ENCODE peak calls at places on chromosomes 11 and 22, in eight cellular contexts. One of them, this sample, is unnamed.

GRCh38 chr11:105786766-105787165 is 176.9 kb downstream of the GRIA4 start:
- DNase-seq in GDM1: no peak
- DNase-seq in brain microvascular endothelial cell: no peak
- DNase-seq in pancreas: no peak
- DNase-seq in astrocyte of the spinal cord: no peak
- DNase-seq in T-helper 9 cell: no peak
- DNase-seq in A549: no peak
- DNase-seq in LoVo: no peak
- DNase-seq in this sample: no peak

GRCh38 chr11:128148208-128148607 is 439.1 kb downstream of the ETS1 start:
- DNase-seq in GDM1: no peak
- DNase-seq in brain microvascular endothelial cell: no peak
- DNase-seq in pancreas: no peak
- DNase-seq in astrocyte of the spinal cord: no peak
- DNase-seq in T-helper 9 cell: no peak
- DNase-seq in A549: no peak
- DNase-seq in LoVo: no peak
- DNase-seq in this sample: no peak

GRCh38 chr22:45319319-45319675 is 9.6 kb downstream of the FAM118A start:
- DNase-seq in GDM1: no peak
- DNase-seq in brain microvascular endothelial cell: peak; percentile 41
- DNase-seq in pancreas: no peak
- DNase-seq in astrocyte of the spinal cord: peak; percentile 61
- DNase-seq in T-helper 9 cell: peak; percentile 10
- DNase-seq in A549: no peak
- DNase-seq in LoVo: no peak
- DNase-seq in this sample: no peak

GRCh38 chr11:96207459-96208449 is 135.2 kb downstream of the MAML2 start:
- DNase-seq in GDM1: peak; percentile 26
- DNase-seq in brain microvascular endothelial cell: no peak
- DNase-seq in pancreas: no peak
- DNase-seq in astrocyte of the spinal cord: no peak
- DNase-seq in T-helper 9 cell: no peak
- DNase-seq in A549: no peak
- DNase-seq in LoVo: peak; percentile 73
- DNase-seq in this sample: no peak

GRCh38 chr11:110762596-110762995 is 50.4 kb upstream of the ARHGAP20 start:
- DNase-seq in GDM1: no peak
- DNase-seq in brain microvascular endothelial cell: no peak
- DNase-seq in pancreas: no peak
- DNase-seq in astrocyte of the spinal cord: peak; percentile 20
- DNase-seq in T-helper 9 cell: no peak
- DNase-seq in A549: no peak
- DNase-seq in LoVo: no peak
- DNase-seq in this sample: no peak

GRCh38 chr22:22091400-22091878 is 108.9 kb upstream of the TOP3B start:
- DNase-seq in GDM1: no peak
- DNase-seq in brain microvascular endothelial cell: no peak
- DNase-seq in pancreas: no peak
- DNase-seq in astrocyte of the spinal cord: no peak
- DNase-seq in T-helper 9 cell: no peak
- DNase-seq in A549: no peak
- DNase-seq in LoVo: no peak
- DNase-seq in this sample: no peak

GRCh38 chr11:127106938-127107337 is 106.4 kb upstream of the KIRREL3 start:
- DNase-seq in GDM1: no peak
- DNase-seq in brain microvascular endothelial cell: no peak
- DNase-seq in pancreas: no peak
- DNase-seq in astrocyte of the spinal cord: no peak
- DNase-seq in T-helper 9 cell: no peak
- DNase-seq in A549: no peak
- DNase-seq in LoVo: no peak
- DNase-seq in this sample: peak; percentile 72

GRCh38 chr11:820655-821512 is 2.2 kb downstream of the PNPLA2 start:
- DNase-seq in GDM1: no peak
- DNase-seq in brain microvascular endothelial cell: no peak
- DNase-seq in pancreas: peak; percentile 95
- DNase-seq in astrocyte of the spinal cord: no peak
- DNase-seq in T-helper 9 cell: no peak
- DNase-seq in A549: peak; percentile 79
- DNase-seq in LoVo: peak; percentile 71
- DNase-seq in this sample: peak; percentile 98

GRCh38 chr22:21693999-21694341 is 28.2 kb downstream of the PPIL2 start:
- DNase-seq in GDM1: no peak
- DNase-seq in brain microvascular endothelial cell: no peak
- DNase-seq in pancreas: no peak
- DNase-seq in astrocyte of the spinal cord: no peak
- DNase-seq in T-helper 9 cell: no peak
- DNase-seq in A549: no peak
- DNase-seq in LoVo: no peak
- DNase-seq in this sample: no peak

GRCh38 chr11:65781152-65781961 is 581 bp upstream of the AP5B1 start:
- DNase-seq in GDM1: peak; percentile 40
- DNase-seq in brain microvascular endothelial cell: no peak
- DNase-seq in pancreas: peak; percentile 60
- DNase-seq in astrocyte of the spinal cord: no peak
- DNase-seq in T-helper 9 cell: no peak
- DNase-seq in A549: no peak
- DNase-seq in LoVo: no peak
- DNase-seq in this sample: peak; percentile 64

GRCh38 chr22:39967103-39967829 is 7.1 kb downstream of the TMA7B start:
- DNase-seq in GDM1: no peak
- DNase-seq in brain microvascular endothelial cell: peak; percentile 40
- DNase-seq in pancreas: no peak
- DNase-seq in astrocyte of the spinal cord: peak; percentile 78
- DNase-seq in T-helper 9 cell: no peak
- DNase-seq in A549: peak; percentile 11
- DNase-seq in LoVo: no peak
- DNase-seq in this sample: no peak

GRCh38 chr11:58829736-58830135 is 14.8 kb downstream of the GLYATL2 start:
- DNase-seq in GDM1: no peak
- DNase-seq in brain microvascular endothelial cell: peak; percentile 9
- DNase-seq in pancreas: no peak
- DNase-seq in astrocyte of the spinal cord: peak; percentile 62
- DNase-seq in T-helper 9 cell: no peak
- DNase-seq in A549: no peak
- DNase-seq in LoVo: no peak
- DNase-seq in this sample: no peak

GRCh38 chr11:34425863-34426262 is 12.9 kb upstream of the CAT start:
- DNase-seq in GDM1: peak; percentile 35
- DNase-seq in brain microvascular endothelial cell: no peak
- DNase-seq in pancreas: no peak
- DNase-seq in astrocyte of the spinal cord: peak; percentile 42
- DNase-seq in T-helper 9 cell: no peak
- DNase-seq in A549: no peak
- DNase-seq in LoVo: no peak
- DNase-seq in this sample: no peak

GRCh38 chr11:118054712-118055640 is 21.9 kb upstream of the TMPRSS4 start:
- DNase-seq in GDM1: no peak
- DNase-seq in brain microvascular endothelial cell: no peak
- DNase-seq in pancreas: no peak
- DNase-seq in astrocyte of the spinal cord: no peak
- DNase-seq in T-helper 9 cell: no peak
- DNase-seq in A549: no peak
- DNase-seq in LoVo: no peak
- DNase-seq in this sample: no peak

GRCh38 chr11:91174734-91175133 is 951.9 kb upstream of the CHORDC1 start:
- DNase-seq in GDM1: no peak
- DNase-seq in brain microvascular endothelial cell: no peak
- DNase-seq in pancreas: no peak
- DNase-seq in astrocyte of the spinal cord: no peak
- DNase-seq in T-helper 9 cell: no peak
- DNase-seq in A549: no peak
- DNase-seq in LoVo: no peak
- DNase-seq in this sample: no peak

GRCh38 chr11:43581370-43582023 is 99.0 kb upstream of the HSD17B12 start:
- DNase-seq in GDM1: no peak
- DNase-seq in brain microvascular endothelial cell: no peak
- DNase-seq in pancreas: no peak
- DNase-seq in astrocyte of the spinal cord: no peak
- DNase-seq in T-helper 9 cell: no peak
- DNase-seq in A549: no peak
- DNase-seq in LoVo: no peak
- DNase-seq in this sample: no peak

GRCh38 chr11:114137054-114137453 is 77.5 kb downstream of the ZBTB16 start:
- DNase-seq in GDM1: no peak
- DNase-seq in brain microvascular endothelial cell: no peak
- DNase-seq in pancreas: no peak
- DNase-seq in astrocyte of the spinal cord: no peak
- DNase-seq in T-helper 9 cell: no peak
- DNase-seq in A549: no peak
- DNase-seq in LoVo: no peak
- DNase-seq in this sample: no peak

GRCh38 chr11:129737535-129738230 is 78.0 kb upstream of the TMEM45B start:
- DNase-seq in GDM1: no peak
- DNase-seq in brain microvascular endothelial cell: no peak
- DNase-seq in pancreas: no peak
- DNase-seq in astrocyte of the spinal cord: no peak
- DNase-seq in T-helper 9 cell: no peak
- DNase-seq in A549: no peak
- DNase-seq in LoVo: no peak
- DNase-seq in this sample: no peak

GRCh38 chr22:49627217-49628181 is 200.2 kb downstream of the BRD1 start:
- DNase-seq in GDM1: no peak
- DNase-seq in brain microvascular endothelial cell: no peak
- DNase-seq in pancreas: peak; percentile 15
- DNase-seq in astrocyte of the spinal cord: no peak
- DNase-seq in T-helper 9 cell: no peak
- DNase-seq in A549: no peak
- DNase-seq in LoVo: no peak
- DNase-seq in this sample: peak; percentile 49

GRCh38 chr11:68659158-68659921 is 25.0 kb upstream of the GAL start:
- DNase-seq in GDM1: no peak
- DNase-seq in brain microvascular endothelial cell: peak; percentile 98
- DNase-seq in pancreas: no peak
- DNase-seq in astrocyte of the spinal cord: peak; percentile 98
- DNase-seq in T-helper 9 cell: no peak
- DNase-seq in A549: peak; percentile 52
- DNase-seq in LoVo: peak; percentile 21
- DNase-seq in this sample: no peak

GRCh38 chr11:130068986-130069683 is 559 bp upstream of the APLP2 start:
- DNase-seq in GDM1: no peak
- DNase-seq in brain microvascular endothelial cell: peak; percentile 70
- DNase-seq in pancreas: no peak
- DNase-seq in astrocyte of the spinal cord: peak; percentile 90
- DNase-seq in T-helper 9 cell: no peak
- DNase-seq in A549: peak; percentile 61
- DNase-seq in LoVo: peak; percentile 74
- DNase-seq in this sample: peak; percentile 79

GRCh38 chr11:70065318-70066135 is 12.6 kb upstream of the ANO1 start:
- DNase-seq in GDM1: no peak
- DNase-seq in brain microvascular endothelial cell: no peak
- DNase-seq in pancreas: no peak
- DNase-seq in astrocyte of the spinal cord: no peak
- DNase-seq in T-helper 9 cell: no peak
- DNase-seq in A549: no peak
- DNase-seq in LoVo: no peak
- DNase-seq in this sample: no peak

GRCh38 chr22:20096574-20097420 is 16.8 kb downstream of the DGCR8 start:
- DNase-seq in GDM1: no peak
- DNase-seq in brain microvascular endothelial cell: no peak
- DNase-seq in pancreas: no peak
- DNase-seq in astrocyte of the spinal cord: no peak
- DNase-seq in T-helper 9 cell: no peak
- DNase-seq in A549: no peak
- DNase-seq in LoVo: no peak
- DNase-seq in this sample: no peak

GRCh38 chr11:23995891-23996290 is 501.0 kb upstream of the LUZP2 start:
- DNase-seq in GDM1: no peak
- DNase-seq in brain microvascular endothelial cell: peak; percentile 19
- DNase-seq in pancreas: no peak
- DNase-seq in astrocyte of the spinal cord: peak; percentile 52
- DNase-seq in T-helper 9 cell: no peak
- DNase-seq in A549: no peak
- DNase-seq in LoVo: peak; percentile 12
- DNase-seq in this sample: no peak

GRCh38 chr11:78099671-78100070 is 20.0 kb upstream of the NDUFC2 start:
- DNase-seq in GDM1: no peak
- DNase-seq in brain microvascular endothelial cell: no peak
- DNase-seq in pancreas: no peak
- DNase-seq in astrocyte of the spinal cord: no peak
- DNase-seq in T-helper 9 cell: no peak
- DNase-seq in A549: no peak
- DNase-seq in LoVo: no peak
- DNase-seq in this sample: no peak

GRCh38 chr22:45996241-45997076 is 19.5 kb upstream of the WNT7B start:
- DNase-seq in GDM1: peak; percentile 78
- DNase-seq in brain microvascular endothelial cell: peak; percentile 65
- DNase-seq in pancreas: peak; percentile 50
- DNase-seq in astrocyte of the spinal cord: peak; percentile 65
- DNase-seq in T-helper 9 cell: no peak
- DNase-seq in A549: no peak
- DNase-seq in LoVo: no peak
- DNase-seq in this sample: peak; percentile 78

GRCh38 chr11:103109818-103110388 is 677 bp downstream of the DYNC2H1 start:
- DNase-seq in GDM1: no peak
- DNase-seq in brain microvascular endothelial cell: peak; percentile 28
- DNase-seq in pancreas: no peak
- DNase-seq in astrocyte of the spinal cord: peak; percentile 29
- DNase-seq in T-helper 9 cell: no peak
- DNase-seq in A549: peak; percentile 9
- DNase-seq in LoVo: no peak
- DNase-seq in this sample: no peak

GRCh38 chr11:45924927-45925326 is 2.5 kb downstream of the LARGE2 start:
- DNase-seq in GDM1: no peak
- DNase-seq in brain microvascular endothelial cell: no peak
- DNase-seq in pancreas: no peak
- DNase-seq in astrocyte of the spinal cord: no peak
- DNase-seq in T-helper 9 cell: no peak
- DNase-seq in A549: no peak
- DNase-seq in LoVo: no peak
- DNase-seq in this sample: no peak

GRCh38 chr11:133794205-133794604 is 51.1 kb downstream of the SPATA19 start:
- DNase-seq in GDM1: no peak
- DNase-seq in brain microvascular endothelial cell: no peak
- DNase-seq in pancreas: no peak
- DNase-seq in astrocyte of the spinal cord: no peak
- DNase-seq in T-helper 9 cell: no peak
- DNase-seq in A549: no peak
- DNase-seq in LoVo: no peak
- DNase-seq in this sample: no peak